ENCODE peak calls at places on chromosome 13, in four cellular contexts. H is CD4-positive, alpha-beta memory T cell; Y is fibroblast of lung; I is PC-3. J is an unnamed sample. For H3K27me3 and H3K36me3, the result is how much of the 10 kb centered on the place peaks cover.

GRCh38 chr13:32902898-32903297 is 113.3 kb upstream of the KL start:
- DNase-seq in H (no peak), Y (peak), I (no peak), J (no peak)

GRCh38 chr13:30388401-30389283 is 33.7 kb upstream of the UBE2L5 start:
- DNase-seq in Y (peak), I (peak), H (no peak), J (no peak)

GRCh38 chr13:49869514-49869913 is 66.6 kb downstream of the SPRYD7 start:
- DNase-seq in I (peak), Y (peak), H (no peak), J (no peak)

GRCh38 chr13:50257646-50258045 is 242.4 kb downstream of the KCNRG start:
- DNase-seq in H (no peak), I (no peak), Y (no peak), J (no peak)

GRCh38 chr13:45219938-45220375 is 19.1 kb upstream of the KCTD4 start:
- DNase-seq in I (peak), H (no peak), Y (peak), J (no peak)

GRCh38 chr13:39410089-39410901 is 192.7 kb downstream of the LHFPL6 start:
- DNase-seq in H (no peak), I (no peak), Y (peak), J (no peak)

GRCh38 chr13:81990652-81991051 is 1649.7 kb upstream of the SPRY2 start:
- DNase-seq in Y (no peak), H (no peak), I (no peak), J (no peak)

GRCh38 chr13:51959773-51960172 is 51.5 kb downstream of the ATP7B start:
- DNase-seq in I (no peak), Y (no peak), H (no peak), J (peak)

GRCh38 chr13:102138635-102139225 is 263.1 kb downstream of the FGF14 start:
- DNase-seq in H (no peak), Y (peak), I (no peak), J (no peak)

GRCh38 chr13:59422646-59423045 is 741.1 kb downstream of the DIAPH3 start:
- DNase-seq in H (no peak), I (no peak), Y (no peak), J (no peak)

GRCh38 chr13:79459906-79460305 is 21.0 kb upstream of the NDFIP2 start:
- DNase-seq in H (no peak), Y (no peak), I (peak), J (no peak)

GRCh38 chr13:33606692-33607091 is 211.3 kb upstream of the RFC3 start:
- DNase-seq in H (no peak), Y (peak), I (no peak), J (no peak)

GRCh38 chr13:71378992-71379905 is 487.8 kb downstream of the DACH1 start:
- DNase-seq in I (peak), H (no peak), Y (peak), J (no peak)

GRCh38 chr13:111115051-111115840 is at the start of gene ARHGEF7:
- DNase-seq in I (no peak), H (no peak), Y (no peak), J (no peak)

GRCh38 chr13:111117961-111118360 is 2.9 kb downstream of the ARHGEF7 start:
- DNase-seq in I (no peak), H (no peak), Y (no peak), J (no peak)

GRCh38 chr13:111115841-111116500 is 861 bp downstream of the ARHGEF7 start:
- DNase-seq in H (no peak), Y (peak), I (peak), J (no peak)

GRCh38 chr13:111117289-111117688 is 2.2 kb downstream of the ARHGEF7 start:
- DNase-seq in Y (peak), I (no peak), H (no peak), J (no peak)

GRCh38 chr13:111116830-111117229 is 1.7 kb downstream of the ARHGEF7 start:
- DNase-seq in Y (peak), H (no peak), I (no peak), J (no peak)
- H3K27me3 ChIP-seq in Y (under half), H (under half), I (half or more), J (under half)

DNA sequence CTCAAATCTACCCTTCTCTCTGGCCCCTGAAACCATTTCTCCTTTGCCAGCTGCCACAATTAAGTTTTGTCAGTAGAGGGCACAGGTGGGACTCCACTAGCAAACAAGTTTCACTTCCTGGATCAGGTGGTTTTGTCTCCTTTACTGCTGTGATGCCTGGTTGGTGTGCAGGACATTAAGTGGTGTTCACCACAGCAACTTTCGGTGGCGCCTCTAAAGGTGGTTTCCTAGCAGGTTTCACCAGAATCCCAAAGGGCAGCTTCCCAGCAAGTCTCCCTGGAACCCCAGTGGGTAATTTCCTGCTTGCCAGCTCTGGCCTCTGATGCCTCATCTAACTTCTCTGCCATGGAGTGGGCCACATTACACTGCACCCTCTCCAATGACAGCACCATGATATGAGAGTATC is 16.6 kb downstream of the MED4 start:
- DNase-seq in H (no peak), I (peak), Y (no peak), J (peak)
- H3K36me3 ChIP-seq in H (half or more), I (half or more), Y (under half), J (under half)

DNA sequence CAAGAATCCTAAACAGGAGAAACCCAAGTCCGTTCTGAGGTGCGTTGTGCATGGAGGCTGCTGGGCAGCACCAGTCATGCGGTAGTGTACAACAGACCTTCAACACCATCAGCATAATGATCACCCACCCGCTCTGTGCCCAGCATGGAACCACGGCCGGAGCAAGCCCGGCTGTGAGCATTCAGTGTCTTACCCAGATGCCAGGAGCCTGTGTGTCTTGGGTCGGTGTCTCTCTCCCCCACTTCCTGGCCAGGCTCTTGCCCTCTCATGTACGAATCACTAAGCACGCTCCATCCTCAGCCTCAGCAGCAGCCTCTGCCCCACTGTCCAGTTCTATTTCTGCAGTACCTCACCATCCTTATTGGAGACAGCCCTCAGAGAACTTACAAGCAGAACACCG is 231.6 kb upstream of the IRS2 start:
- DNase-seq in H (no peak), I (peak), Y (no peak), J (no peak)
- H3K27me3 ChIP-seq in H (under half), I (under half), Y (under half), J (under half)

DNA sequence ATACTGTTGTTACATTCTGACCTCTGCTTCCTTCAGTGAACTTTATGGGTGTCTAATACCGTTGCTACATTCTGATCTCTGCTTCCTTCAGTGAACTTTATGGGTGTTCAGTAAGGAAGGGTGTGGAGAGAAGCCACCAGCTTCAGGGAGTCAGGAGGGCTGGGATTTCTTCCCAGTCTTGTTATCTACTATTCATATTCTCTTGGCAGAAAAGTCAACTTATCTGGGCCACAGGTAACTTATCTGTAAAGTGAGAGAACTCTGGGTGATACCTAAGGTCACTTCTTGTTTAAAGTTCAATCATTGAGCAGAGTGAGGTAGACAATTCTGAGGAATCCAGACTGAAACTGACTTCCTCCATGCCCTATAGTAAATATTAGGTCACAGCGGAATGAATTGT is 71.2 kb upstream of the STK24 start:
- DNase-seq in Y (no peak), H (no peak), I (no peak), J (no peak)
- H3K36me3 ChIP-seq in Y (under half), H (under half), I (under half), J (under half)

J was measured in GM06990.